ENCODE peak calls at places on chromosome 9, in five cellular contexts. G, U, S, N and E are unnamed samples.

GRCh38 chr9:28688172-28688571 is 1114.9 kb upstream of the C9orf72 start:
- DNase-seq in G (no peak), U (no peak), S (no peak), N (peak), E (no peak)

GRCh38 chr9:126756876-126757415 is 47.9 kb upstream of the ZBTB43 start:
- DNase-seq in G (no peak), U (no peak), S (no peak), N (no peak), E (no peak)

GRCh38 chr9:135726138-135726853 is 24.3 kb downstream of the KCNT1 start:
- DNase-seq in G (no peak), U (no peak), S (no peak), N (no peak), E (no peak)

GRCh38 chr9:14530301-14530700 is 162.9 kb downstream of the ZDHHC21 start:
- DNase-seq in G (no peak), U (no peak), S (no peak), N (no peak), E (no peak)

GRCh38 chr9:22240619-22241018 is 206.0 kb upstream of the DMRTA1 start:
- DNase-seq in G (no peak), U (no peak), S (peak), N (peak), E (peak)

GRCh38 chr9:97312101-97312500 is 4.6 kb downstream of the CCDC180 start:
- DNase-seq in G (no peak), U (no peak), S (no peak), N (no peak), E (no peak)

GRCh38 chr9:137607141-137607857 is 1.8 kb downstream of the ARRDC1 start:
- DNase-seq in G (no peak), U (peak), S (no peak), N (peak), E (no peak)

GRCh38 chr9:21694424-21694823 is 108.0 kb upstream of the MTAP start:
- DNase-seq in G (no peak), U (no peak), S (no peak), N (no peak), E (no peak)

GRCh38 chr9:69583641-69584234 is 88.4 kb downstream of the APBA1 start:
- DNase-seq in G (no peak), U (no peak), S (no peak), N (no peak), E (no peak)

GRCh38 chr9:21970001-21970799 is 24.0 kb downstream of the CDKN2A start:
- DNase-seq in G (no peak), U (no peak), S (no peak), N (no peak), E (no peak)

GRCh38 chr9:81826541-81826906 is 101.7 kb upstream of the SPATA31D4 start:
- DNase-seq in G (no peak), U (no peak), S (no peak), N (no peak), E (no peak)

GRCh38 chr9:27460225-27461023 is 63.7 kb upstream of the IFNK start:
- DNase-seq in G (no peak), U (no peak), S (peak), N (peak), E (peak)

GRCh38 chr9:131676431-131676972 is 63.4 kb downstream of the RAPGEF1 start:
- DNase-seq in G (no peak), U (no peak), S (no peak), N (no peak), E (peak)

GRCh38 chr9:108861997-108862396 is at the start of gene ACTL7A:
- DNase-seq in G (no peak), U (no peak), S (no peak), N (no peak), E (no peak)

GRCh38 chr9:132723809-132724208 is 53.5 kb downstream of the GTF3C4 start:
- DNase-seq in G (no peak), U (no peak), S (no peak), N (no peak), E (no peak)

GRCh38 chr9:131503626-131504465 is 1.1 kb downstream of the POMT1 start:
- DNase-seq in G (no peak), U (no peak), S (peak), N (peak), E (peak)

GRCh38 chr9:128862401-128862851 is 19.3 kb downstream of the KYAT1 start:
- DNase-seq in G (no peak), U (peak), S (no peak), N (no peak), E (no peak)

GRCh38 chr9:34124923-34125322 is 1.6 kb downstream of the DCAF12 start:
- DNase-seq in G (no peak), U (no peak), S (no peak), N (peak), E (peak)

GRCh38 chr9:131530546-131530929 is 525 bp downstream of the UCK1 start:
- DNase-seq in G (no peak), U (peak), S (peak), N (peak), E (peak)

GRCh38 chr9:19552282-19552681 is 143.5 kb downstream of the ACER2 start:
- DNase-seq in G (no peak), U (no peak), S (no peak), N (no peak), E (no peak)

GRCh38 chr9:125694478-125694877 is 12.5 kb downstream of the MAPKAP1 start:
- DNase-seq in G (no peak), U (no peak), S (no peak), N (peak), E (peak)

GRCh38 chr9:133600747-133601146 is 8.4 kb downstream of the FAM163B start:
- DNase-seq in G (no peak), U (no peak), S (no peak), N (no peak), E (no peak)

GRCh38 chr9:2116073-2116472 is 100.9 kb downstream of the SMARCA2 start:
- DNase-seq in G (no peak), U (no peak), S (no peak), N (peak), E (peak)

GRCh38 chr9:125807065-125807464 is 59.9 kb downstream of the PBX3 start:
- DNase-seq in G (no peak), U (no peak), S (no peak), N (peak), E (peak)

GRCh38 chr9:76109953-76110352 is 219.5 kb downstream of the PCSK5 start:
- DNase-seq in G (no peak), U (no peak), S (no peak), N (peak), E (no peak)

GRCh38 chr9:92369075-92369474 is 35.3 kb downstream of the OGN start:
- DNase-seq in G (no peak), U (no peak), S (no peak), N (no peak), E (no peak)

GRCh38 chr9:33320568-33321261 is 30.4 kb downstream of the NFX1 start:
- DNase-seq in G (no peak), U (no peak), S (no peak), N (peak), E (peak)

GRCh38 chr9:134253596-134254205 is 72.6 kb upstream of the RXRA start:
- DNase-seq in G (no peak), U (no peak), S (no peak), N (no peak), E (peak)

GRCh38 chr9:88224938-88225337 is 86.7 kb upstream of the SPATA31C2 start:
- DNase-seq in G (no peak), U (no peak), S (no peak), N (no peak), E (no peak)

GRCh38 chr9:121286973-121287721 is 19.2 kb downstream of the GSN start:
- DNase-seq in G (no peak), U (no peak), S (no peak), N (peak), E (peak)
- TF ChIP-seq CTCF in G (no peak), U (no peak), S (no peak), N (peak), E (peak)

GRCh38 chr9:107487521-107488399 is 1.8 kb downstream of the KLF4 start:
- DNase-seq in G (peak), U (peak), S (peak), N (peak), E (peak)
- TF ChIP-seq CTCF in G (peak), U (peak), S (peak), N (peak), E (peak)

GRCh38 chr9:36487482-36488321 is 85.0 kb upstream of the MELK start:
- DNase-seq in G (peak), U (peak), S (peak), N (peak), E (peak)
- TF ChIP-seq CTCF in G (peak), U (no peak), S (no peak), N (no peak), E (no peak)

GRCh38 chr9:119611564-119611963 is 242.3 kb upstream of the BRINP1 start:
- DNase-seq in G (no peak), U (no peak), S (no peak), N (no peak), E (no peak)

GRCh38 chr9:119609277-119609971 is 240.2 kb upstream of the BRINP1 start:
- DNase-seq in G (no peak), U (no peak), S (no peak), N (no peak), E (no peak)
- TF ChIP-seq CTCF in G (no peak), U (no peak), S (no peak), N (no peak), E (no peak)

GRCh38 chr9:16255217-16255616 is 615.3 kb downstream of the BNC2 start:
- DNase-seq in G (no peak), U (no peak), S (no peak), N (no peak), E (no peak)

GRCh38 chr9:16254674-16255073 is 615.8 kb downstream of the BNC2 start:
- DNase-seq in G (no peak), U (no peak), S (no peak), N (no peak), E (no peak)

GRCh38 chr9:16258191-16258590 is 612.3 kb downstream of the BNC2 start:
- DNase-seq in G (no peak), U (no peak), S (no peak), N (no peak), E (no peak)

GRCh38 chr9:16258708-16259107 is 611.8 kb downstream of the BNC2 start:
- DNase-seq in G (no peak), U (no peak), S (no peak), N (no peak), E (no peak)

DNA sequence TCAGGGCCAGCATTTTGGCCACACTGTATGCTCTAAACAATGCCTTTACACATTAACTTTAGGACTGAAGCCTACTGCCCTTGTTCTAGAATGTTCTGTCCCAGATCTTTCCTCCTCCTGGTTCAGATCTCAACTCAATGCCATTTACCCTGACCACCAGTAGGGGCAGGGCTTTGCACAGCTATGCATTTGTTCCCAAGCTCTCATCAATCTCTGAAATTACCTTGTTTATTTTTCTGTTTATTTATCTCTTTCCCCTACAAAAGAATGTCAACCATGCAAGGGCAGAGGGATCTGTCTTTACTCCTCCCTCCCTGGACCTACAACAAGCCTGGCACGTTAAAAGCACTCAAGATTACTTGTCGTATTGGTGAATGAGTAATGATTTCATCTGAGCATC is 612.9 kb downstream of the BNC2 start:
- DNase-seq in G (no peak), U (no peak), S (no peak), N (peak), E (no peak)
- TF ChIP-seq CTCF in G (peak), U (no peak), S (no peak), N (peak), E (peak)

DNA sequence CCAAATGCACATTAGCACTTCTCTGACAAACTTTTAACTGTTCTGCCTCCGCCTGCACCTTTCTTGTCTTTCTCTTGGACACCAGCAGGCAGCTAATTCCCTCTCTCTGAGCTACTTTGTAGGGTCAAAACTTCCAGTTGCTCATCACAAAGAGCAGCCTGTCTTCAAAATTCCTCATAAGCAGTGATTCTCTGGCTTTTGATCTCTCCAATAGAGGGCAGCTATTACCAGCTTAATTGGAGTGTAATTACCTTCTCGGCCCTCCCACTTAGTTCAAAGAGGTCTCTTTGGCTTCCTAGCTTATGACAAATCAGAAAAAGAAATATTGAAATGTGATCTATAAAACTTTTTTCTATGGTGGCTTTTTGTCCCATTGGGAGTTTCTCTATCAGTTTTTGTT is 43.6 kb upstream of the RAD23B start:
- DNase-seq in G (no peak), U (no peak), S (no peak), N (peak), E (no peak)
- TF ChIP-seq CTCF in G (no peak), U (no peak), S (peak), N (peak), E (peak)

GRCh38 chr9:5440426-5440825 is 2.7 kb upstream of the PLGRKT start:
- DNase-seq in G (no peak), U (no peak), S (no peak), N (no peak), E (no peak)

GRCh38 chr9:5436441-5436840 is 1.3 kb downstream of the PLGRKT start:
- DNase-seq in G (no peak), U (no peak), S (no peak), N (no peak), E (no peak)

GRCh38 chr9:5438301-5439162 is 807 bp upstream of the PLGRKT start:
- DNase-seq in G (no peak), U (peak), S (no peak), N (peak), E (peak)

GRCh38 chr9:5435912-5436311 is 1.8 kb downstream of the PLGRKT start:
- DNase-seq in G (no peak), U (no peak), S (no peak), N (no peak), E (no peak)

DNA sequence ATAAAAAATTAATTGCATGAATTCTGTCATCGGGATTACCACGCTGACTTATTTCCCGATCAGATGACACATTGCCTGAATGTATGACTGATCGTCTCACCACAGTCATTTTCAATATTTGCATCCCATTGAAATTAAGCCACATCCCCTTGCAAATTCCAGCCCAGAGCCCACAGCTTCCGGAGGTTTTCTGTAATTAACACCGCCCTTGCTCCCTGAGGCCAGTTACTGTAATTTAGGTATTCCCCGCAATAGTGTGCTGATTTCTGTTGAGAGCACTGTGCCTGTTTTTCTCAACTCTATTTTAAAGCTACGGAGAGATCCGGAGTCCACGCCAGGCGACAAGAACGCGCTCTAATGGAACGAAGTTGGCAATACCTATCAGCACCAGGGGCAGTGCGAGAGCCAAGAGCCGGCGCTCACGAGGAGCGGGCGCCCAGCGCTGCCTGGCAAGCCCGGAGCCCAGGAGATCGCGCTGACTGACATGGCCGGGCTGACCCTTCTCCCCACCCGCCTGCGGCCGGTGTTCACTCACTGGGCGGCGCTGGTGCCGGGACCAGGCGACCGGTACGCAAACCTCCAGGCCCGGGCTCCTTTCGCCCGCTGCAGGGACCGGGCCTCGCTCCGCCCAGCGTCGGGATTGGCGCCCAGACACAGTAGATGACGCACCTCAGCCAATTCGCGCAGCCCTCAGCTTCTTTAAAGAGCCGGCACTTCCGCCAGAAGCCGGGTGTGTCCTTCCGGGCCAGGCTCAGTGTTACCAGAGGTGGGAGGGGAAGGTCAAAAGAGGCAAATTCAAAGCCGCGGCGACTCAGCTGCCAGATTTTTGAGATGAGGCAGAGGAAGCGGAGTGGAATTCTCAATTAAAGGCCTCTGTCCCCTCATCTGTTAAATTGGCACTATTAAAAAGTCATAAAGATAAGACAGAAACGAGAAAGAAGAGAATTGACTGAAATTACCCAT is at the start of gene PLGRKT:
- DNase-seq in G (peak), U (peak), S (peak), N (peak), E (peak)
- TF ChIP-seq CTCF in G (peak), U (no peak), S (no peak), N (peak), E (peak)

DNA sequence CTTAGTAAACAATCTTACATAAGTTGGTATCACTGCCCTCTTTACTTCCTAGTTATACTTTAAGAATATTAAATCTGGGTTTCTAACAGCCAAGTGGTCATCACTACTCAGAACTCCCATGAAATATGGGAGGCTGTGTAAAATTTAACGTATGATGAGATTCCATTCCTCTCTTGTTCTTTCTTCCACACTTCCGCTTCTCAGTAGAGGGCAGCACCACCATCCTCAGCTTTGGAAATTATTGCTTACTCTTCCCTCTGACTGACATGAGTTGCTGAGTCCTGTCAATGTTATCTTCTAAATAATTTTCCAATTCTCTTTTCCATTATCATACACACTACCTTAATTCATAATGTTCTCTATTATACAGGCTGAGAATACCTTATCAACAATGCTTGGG is 194.0 kb downstream of the RFX3 start:
- DNase-seq in G (no peak), U (no peak), S (no peak), N (no peak), E (no peak)
- TF ChIP-seq CTCF in G (peak), U (no peak), S (no peak), N (peak), E (peak)

GRCh38 chr9:107142430-107142829 is 140.6 kb upstream of the RAD23B start:
- DNase-seq in G (no peak), U (no peak), S (no peak), N (no peak), E (peak)
- TF ChIP-seq CTCF in G (no peak), U (no peak), S (no peak), N (no peak), E (no peak)

GRCh38 chr9:87149794-87150193 is 202.5 kb upstream of the GAS1 start:
- DNase-seq in G (no peak), U (no peak), S (no peak), N (no peak), E (peak)

GRCh38 chr9:87147803-87148202 is 200.5 kb upstream of the GAS1 start:
- DNase-seq in G (no peak), U (no peak), S (no peak), N (no peak), E (no peak)

GRCh38 chr9:87152206-87152605 is 204.9 kb upstream of the GAS1 start:
- DNase-seq in G (no peak), U (no peak), S (no peak), N (no peak), E (no peak)

DNA sequence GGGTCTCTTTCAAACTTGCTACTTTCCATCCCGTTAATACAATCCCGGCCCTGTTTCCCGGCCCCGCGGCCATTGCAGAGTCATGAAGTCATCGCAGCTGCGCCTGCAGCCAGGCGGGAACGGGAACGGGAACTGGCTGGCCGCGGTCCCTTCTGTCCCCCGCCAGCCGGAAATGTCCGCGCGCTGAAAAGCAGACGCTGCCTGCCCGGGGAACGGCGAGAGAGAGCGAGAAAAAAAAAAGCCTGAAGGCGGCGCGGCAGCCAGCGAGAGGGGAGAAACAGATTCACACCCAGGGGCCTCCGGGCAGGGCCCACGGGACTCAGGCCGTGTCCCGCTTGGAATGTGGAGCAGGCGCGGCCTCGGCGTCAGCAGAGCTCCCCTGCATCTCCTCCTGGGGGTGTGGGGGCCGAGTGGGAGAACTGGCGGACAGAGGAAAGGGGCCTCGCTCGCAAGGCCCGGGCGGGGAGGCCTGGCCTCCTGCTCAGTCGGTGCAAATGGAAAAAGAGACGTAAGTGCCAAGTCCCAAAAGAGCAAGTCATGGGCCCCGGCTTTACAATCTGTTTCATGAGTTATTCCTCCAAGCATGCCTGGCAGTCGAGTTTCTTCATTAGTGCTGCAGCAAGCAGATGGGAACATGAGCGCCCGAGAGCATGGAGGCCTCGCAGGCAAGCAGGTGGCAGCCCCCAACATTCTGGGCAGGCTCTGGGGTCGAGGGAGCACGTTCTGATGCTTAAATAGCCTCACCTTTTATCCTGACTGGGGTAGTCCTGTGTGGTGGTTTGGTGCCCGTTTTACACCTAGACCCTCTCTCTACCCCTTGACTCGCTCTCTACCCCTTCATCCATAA is 201.3 kb upstream of the GAS1 start:
- DNase-seq in G (peak), U (peak), S (no peak), N (peak), E (peak)
- TF ChIP-seq CTCF in G (peak), U (no peak), S (no peak), N (peak), E (peak)